ENCODE peak calls at places on chromosomes 7 and 10, in ten cellular contexts. H is M059J; P is CD4-positive, alpha-beta T cell; T is tibial nerve; V is KBM-7; I is NB4; L is left ventricle myocardium superior; Z is glutamatergic neuron; W is GM23338; B is progenitor cell of endocrine pancreas. A is an unnamed sample.

GRCh38 chr7:156374335-156374734 is 266.2 kb upstream of the RNF32 start:
- DNase-seq in Z (no peak), H (no peak), W (no peak), I (no peak), B (no peak), V (no peak), P (no peak), L (no peak), T (no peak), A (no peak)

GRCh38 chr10:71981024-71981867 is 17.1 kb downstream of the CHST3 start:
- DNase-seq in W (no peak), I (no peak), B (no peak), T (no peak), V (no peak), Z (no peak), H (peak; percentile 78), L (peak; percentile 37), P (no peak), A (no peak)

GRCh38 chr10:77866598-77866997 is 60.0 kb downstream of the DLG5 start:
- DNase-seq in W (no peak), T (no peak), B (no peak), P (no peak), H (no peak), Z (no peak), I (no peak), V (no peak), L (no peak), A (no peak)

GRCh38 chr7:2217206-2217605 is 15.5 kb downstream of the MAD1L1 start:
- DNase-seq in Z (no peak), P (no peak), V (no peak), L (no peak), I (no peak), B (no peak), W (no peak), H (no peak), T (no peak), A (no peak)

GRCh38 chr7:103307487-103308231 is 10.4 kb downstream of the PMPCB start:
- DNase-seq in I (no peak), H (no peak), P (no peak), T (no peak), B (no peak), V (no peak), W (no peak), Z (no peak), L (no peak), A (no peak)

GRCh38 chr10:49187044-49187484 is 1.1 kb downstream of the TMEM273 start:
- DNase-seq in H (no peak), Z (no peak), V (peak; percentile 27), W (no peak), P (no peak), L (no peak), I (no peak), T (no peak), B (no peak), A (no peak)

GRCh38 chr10:99393036-99393435 is 37.4 kb downstream of the GOT1 start:
- DNase-seq in P (no peak), W (peak; percentile 74), B (no peak), L (no peak), H (peak; percentile 39), I (no peak), T (no peak), Z (no peak), V (no peak), A (no peak)

GRCh38 chr10:104336829-104337526 is 1.3 kb downstream of the ITPRIP start:
- DNase-seq in W (no peak), Z (no peak), H (peak; percentile 62), P (no peak), I (peak; percentile 26), T (no peak), L (no peak), V (no peak), B (no peak), A (no peak)

GRCh38 chr7:28354601-28355062 is 57.7 kb upstream of the CREB5 start:
- DNase-seq in H (peak; percentile 94), V (no peak), T (no peak), W (peak; percentile 17), I (no peak), Z (no peak), P (no peak), L (no peak), B (no peak), A (no peak)

GRCh38 chr7:150381096-150381495 is 2.0 kb downstream of the ZNF775 start:
- DNase-seq in B (no peak), Z (no peak), T (no peak), L (no peak), I (no peak), P (no peak), H (no peak), V (no peak), W (no peak), A (no peak)

GRCh38 chr10:110512461-110513187 is 14.9 kb downstream of the DUSP5 start:
- DNase-seq in Z (no peak), I (peak; percentile 59), T (no peak), B (no peak), W (no peak), L (no peak), P (no peak), H (peak; percentile 90), V (no peak), A (no peak)

GRCh38 chr7:123797673-123798526 is 47.1 kb upstream of the HYAL4 start:
- DNase-seq in V (peak; percentile 53), Z (no peak), W (peak; percentile 86), P (no peak), I (peak; percentile 54), B (no peak), T (no peak), L (no peak), H (peak; percentile 93), A (peak; percentile 41)

GRCh38 chr10:101060951-101061813 is 607 bp upstream of the KAZALD1 start:
- DNase-seq in T (peak; percentile 88), W (peak; percentile 95), I (peak; percentile 96), P (peak; percentile 85), Z (peak; percentile 93), B (peak; percentile 91), V (peak; percentile 97), L (peak; percentile 98), H (peak; percentile 90), A (peak; percentile 83)

GRCh38 chr10:129689681-129690080 is 222.6 kb downstream of the MGMT start:
- DNase-seq in L (no peak), I (no peak), Z (no peak), V (no peak), T (peak; percentile 31), H (no peak), W (no peak), B (no peak), P (no peak), A (no peak)

GRCh38 chr10:114504769-114505579 is 100.7 kb upstream of the AFAP1L2 start:
- DNase-seq in H (peak; percentile 51), P (no peak), I (no peak), T (peak; percentile 80), B (no peak), L (no peak), Z (no peak), V (no peak), W (peak; percentile 36), A (no peak)